ENCODE peak calls at places on chromosome 16, in nine cellular contexts. One of them, this sample, is unnamed.

GRCh38 chr16:49281843-49282642 is 405 bp upstream of the CBLN1 start:
- DNase-seq in foreskin fibroblast: peak; percentile 58
- DNase-seq in esophagus squamous epithelium: no peak
- DNase-seq in CD4-positive, alpha-beta T cell: no peak
- DNase-seq in B cell: no peak
- DNase-seq in MCF 10A: no peak
- DNase-seq in fibroblast of lung: peak; percentile 23
- DNase-seq in cardiac muscle cell: peak; percentile 76
- DNase-seq in upper lobe of right lung: peak; percentile 94
- DNase-seq in this sample: peak; percentile 84

GRCh38 chr16:19502395-19503131 is 19.3 kb downstream of the GDE1 start:
- DNase-seq in upper lobe of right lung: no peak
- DNase-seq in foreskin fibroblast: peak; percentile 58
- DNase-seq in CD4-positive, alpha-beta T cell: peak; percentile 45
- DNase-seq in cardiac muscle cell: peak; percentile 86
- DNase-seq in esophagus squamous epithelium: peak; percentile 3
- DNase-seq in MCF 10A: peak; percentile 79
- DNase-seq in B cell: peak; percentile 76
- DNase-seq in fibroblast of lung: peak; percentile 84
- DNase-seq in this sample: peak; percentile 82

GRCh38 chr16:49492090-49492801 is 118.6 kb downstream of the C16orf78 start:
- DNase-seq in CD4-positive, alpha-beta T cell: peak; percentile 44
- DNase-seq in foreskin fibroblast: no peak
- DNase-seq in cardiac muscle cell: peak; percentile 31
- DNase-seq in MCF 10A: peak; percentile 21
- DNase-seq in esophagus squamous epithelium: no peak
- DNase-seq in upper lobe of right lung: peak; percentile 72
- DNase-seq in B cell: no peak
- DNase-seq in fibroblast of lung: no peak
- DNase-seq in this sample: peak; percentile 49

GRCh38 chr16:79476580-79476979 is 124.0 kb downstream of the MAF start:
- DNase-seq in cardiac muscle cell: no peak
- DNase-seq in CD4-positive, alpha-beta T cell: no peak
- DNase-seq in esophagus squamous epithelium: no peak
- DNase-seq in B cell: no peak
- DNase-seq in MCF 10A: no peak
- DNase-seq in fibroblast of lung: no peak
- DNase-seq in upper lobe of right lung: no peak
- DNase-seq in foreskin fibroblast: no peak
- DNase-seq in this sample: no peak

GRCh38 chr16:76193851-76194620 is 83.2 kb upstream of the CNTNAP4 start:
- DNase-seq in cardiac muscle cell: peak; percentile 1
- DNase-seq in B cell: no peak
- DNase-seq in upper lobe of right lung: no peak
- DNase-seq in esophagus squamous epithelium: no peak
- DNase-seq in foreskin fibroblast: no peak
- DNase-seq in CD4-positive, alpha-beta T cell: no peak
- DNase-seq in MCF 10A: peak; percentile 41
- DNase-seq in fibroblast of lung: peak; percentile 4
- DNase-seq in this sample: peak; percentile 1

GRCh38 chr16:27164280-27164837 is 39.0 kb upstream of the KDM8 start:
- DNase-seq in cardiac muscle cell: no peak
- DNase-seq in foreskin fibroblast: no peak
- DNase-seq in CD4-positive, alpha-beta T cell: no peak
- DNase-seq in esophagus squamous epithelium: no peak
- DNase-seq in B cell: no peak
- DNase-seq in upper lobe of right lung: no peak
- DNase-seq in MCF 10A: no peak
- DNase-seq in fibroblast of lung: no peak
- DNase-seq in this sample: no peak

GRCh38 chr16:28131210-28131609 is 67.7 kb upstream of the GSG1L start:
- DNase-seq in fibroblast of lung: no peak
- DNase-seq in B cell: no peak
- DNase-seq in esophagus squamous epithelium: no peak
- DNase-seq in MCF 10A: no peak
- DNase-seq in foreskin fibroblast: no peak
- DNase-seq in upper lobe of right lung: no peak
- DNase-seq in CD4-positive, alpha-beta T cell: no peak
- DNase-seq in cardiac muscle cell: no peak
- DNase-seq in this sample: no peak

GRCh38 chr16:72126429-72126765 is 32.8 kb downstream of the DHX38 start:
- DNase-seq in foreskin fibroblast: no peak
- DNase-seq in fibroblast of lung: no peak
- DNase-seq in esophagus squamous epithelium: no peak
- DNase-seq in B cell: no peak
- DNase-seq in CD4-positive, alpha-beta T cell: no peak
- DNase-seq in upper lobe of right lung: no peak
- DNase-seq in cardiac muscle cell: peak; percentile 6
- DNase-seq in MCF 10A: no peak
- DNase-seq in this sample: no peak

GRCh38 chr16:75011634-75012307 is 12.9 kb downstream of the ZNRF1 start:
- DNase-seq in esophagus squamous epithelium: no peak
- DNase-seq in fibroblast of lung: peak; percentile 89
- DNase-seq in MCF 10A: peak; percentile 92
- DNase-seq in cardiac muscle cell: peak; percentile 86
- DNase-seq in B cell: no peak
- DNase-seq in upper lobe of right lung: no peak
- DNase-seq in CD4-positive, alpha-beta T cell: no peak
- DNase-seq in foreskin fibroblast: peak; percentile 80
- DNase-seq in this sample: peak; percentile 91

GRCh38 chr16:10510279-10510678 is 70.1 kb downstream of the EMP2 start:
- DNase-seq in B cell: no peak
- DNase-seq in upper lobe of right lung: no peak
- DNase-seq in fibroblast of lung: no peak
- DNase-seq in CD4-positive, alpha-beta T cell: no peak
- DNase-seq in esophagus squamous epithelium: no peak
- DNase-seq in cardiac muscle cell: no peak
- DNase-seq in foreskin fibroblast: no peak
- DNase-seq in MCF 10A: no peak
- DNase-seq in this sample: no peak

GRCh38 chr16:68264128-68265077 is at the start of gene SLC7A6:
- DNase-seq in CD4-positive, alpha-beta T cell: peak; percentile 70
- DNase-seq in esophagus squamous epithelium: no peak
- DNase-seq in fibroblast of lung: peak; percentile 64
- DNase-seq in upper lobe of right lung: peak; percentile 91
- DNase-seq in B cell: peak; percentile 74
- DNase-seq in cardiac muscle cell: peak; percentile 81
- DNase-seq in MCF 10A: peak; percentile 60
- DNase-seq in foreskin fibroblast: peak; percentile 72
- DNase-seq in this sample: peak; percentile 82

GRCh38 chr16:52812945-52813556 is 239.6 kb downstream of the CHD9NB start:
- DNase-seq in CD4-positive, alpha-beta T cell: no peak
- DNase-seq in fibroblast of lung: peak; percentile 89
- DNase-seq in B cell: no peak
- DNase-seq in MCF 10A: peak; percentile 86
- DNase-seq in upper lobe of right lung: no peak
- DNase-seq in cardiac muscle cell: peak; percentile 70
- DNase-seq in esophagus squamous epithelium: no peak
- DNase-seq in foreskin fibroblast: peak; percentile 18
- DNase-seq in this sample: peak; percentile 97

GRCh38 chr16:31215287-31216115 is 1.4 kb downstream of the PYDC1 start:
- DNase-seq in foreskin fibroblast: peak; percentile 50
- DNase-seq in upper lobe of right lung: peak; percentile 82
- DNase-seq in esophagus squamous epithelium: no peak
- DNase-seq in fibroblast of lung: peak; percentile 40
- DNase-seq in CD4-positive, alpha-beta T cell: no peak
- DNase-seq in B cell: no peak
- DNase-seq in cardiac muscle cell: peak; percentile 77
- DNase-seq in MCF 10A: peak; percentile 48
- DNase-seq in this sample: peak; percentile 55

GRCh38 chr16:5512037-5512436 is 414.4 kb upstream of the EEF2KMT start:
- DNase-seq in esophagus squamous epithelium: no peak
- DNase-seq in foreskin fibroblast: no peak
- DNase-seq in upper lobe of right lung: no peak
- DNase-seq in MCF 10A: no peak
- DNase-seq in cardiac muscle cell: no peak
- DNase-seq in fibroblast of lung: no peak
- DNase-seq in CD4-positive, alpha-beta T cell: no peak
- DNase-seq in B cell: no peak
- DNase-seq in this sample: no peak

GRCh38 chr16:85569039-85569614 is 44.0 kb upstream of the GSE1 start:
- DNase-seq in B cell: no peak
- DNase-seq in MCF 10A: no peak
- DNase-seq in foreskin fibroblast: no peak
- DNase-seq in cardiac muscle cell: no peak
- DNase-seq in upper lobe of right lung: no peak
- DNase-seq in esophagus squamous epithelium: no peak
- DNase-seq in CD4-positive, alpha-beta T cell: no peak
- DNase-seq in fibroblast of lung: no peak
- DNase-seq in this sample: no peak

DNA sequence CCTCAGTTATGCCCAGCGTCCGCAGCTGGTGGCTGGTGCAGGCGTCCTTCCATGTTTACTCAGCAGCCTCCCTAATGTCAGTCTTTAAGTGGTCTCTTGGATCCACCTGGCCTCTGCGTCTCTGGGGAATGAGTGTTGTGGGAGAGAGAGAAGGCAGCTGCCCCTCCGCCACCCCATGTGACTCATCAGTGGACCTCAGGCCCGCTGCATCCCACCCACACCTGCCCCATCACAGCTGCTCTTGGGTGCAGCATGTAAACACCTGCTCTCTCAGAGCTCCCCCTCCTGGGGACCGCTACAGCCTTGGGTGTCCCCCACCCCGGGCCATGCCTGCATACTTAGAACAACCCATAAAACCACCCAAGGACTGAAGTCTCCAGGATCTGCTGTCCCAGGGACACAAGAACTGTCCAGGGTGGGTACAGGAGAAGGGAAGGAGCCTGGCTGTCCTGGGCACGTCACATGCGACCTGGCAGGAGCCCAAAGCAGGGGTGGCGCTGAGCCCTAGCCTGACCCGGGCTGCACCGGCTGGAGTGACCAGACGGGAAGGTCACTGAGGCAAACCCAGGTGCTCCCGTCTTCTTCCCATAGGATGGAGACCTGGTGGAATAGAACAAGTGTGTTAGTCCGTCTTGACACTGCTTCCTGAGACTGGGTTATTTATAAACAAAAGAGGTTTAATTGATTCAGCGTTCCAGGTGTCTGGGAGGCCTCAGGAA is 4.2 kb downstream of the C16orf90 start:
- DNase-seq in foreskin fibroblast: no peak
- DNase-seq in MCF 10A: no peak
- DNase-seq in esophagus squamous epithelium: no peak
- DNase-seq in upper lobe of right lung: no peak
- DNase-seq in CD4-positive, alpha-beta T cell: no peak
- DNase-seq in fibroblast of lung: no peak
- DNase-seq in B cell: no peak
- DNase-seq in cardiac muscle cell: no peak
- DNase-seq in this sample: no peak
- TF ChIP-seq CTCF in foreskin fibroblast: no peak
- TF ChIP-seq CTCF in MCF 10A: no peak
- TF ChIP-seq CTCF in esophagus squamous epithelium: no peak
- TF ChIP-seq CTCF in upper lobe of right lung: no peak
- TF ChIP-seq CTCF in CD4-positive, alpha-beta T cell: no peak
- TF ChIP-seq CTCF in fibroblast of lung: no peak
- TF ChIP-seq CTCF in B cell: no peak
- TF ChIP-seq CTCF in cardiac muscle cell: no peak
- TF ChIP-seq CTCF in this sample: no peak

DNA sequence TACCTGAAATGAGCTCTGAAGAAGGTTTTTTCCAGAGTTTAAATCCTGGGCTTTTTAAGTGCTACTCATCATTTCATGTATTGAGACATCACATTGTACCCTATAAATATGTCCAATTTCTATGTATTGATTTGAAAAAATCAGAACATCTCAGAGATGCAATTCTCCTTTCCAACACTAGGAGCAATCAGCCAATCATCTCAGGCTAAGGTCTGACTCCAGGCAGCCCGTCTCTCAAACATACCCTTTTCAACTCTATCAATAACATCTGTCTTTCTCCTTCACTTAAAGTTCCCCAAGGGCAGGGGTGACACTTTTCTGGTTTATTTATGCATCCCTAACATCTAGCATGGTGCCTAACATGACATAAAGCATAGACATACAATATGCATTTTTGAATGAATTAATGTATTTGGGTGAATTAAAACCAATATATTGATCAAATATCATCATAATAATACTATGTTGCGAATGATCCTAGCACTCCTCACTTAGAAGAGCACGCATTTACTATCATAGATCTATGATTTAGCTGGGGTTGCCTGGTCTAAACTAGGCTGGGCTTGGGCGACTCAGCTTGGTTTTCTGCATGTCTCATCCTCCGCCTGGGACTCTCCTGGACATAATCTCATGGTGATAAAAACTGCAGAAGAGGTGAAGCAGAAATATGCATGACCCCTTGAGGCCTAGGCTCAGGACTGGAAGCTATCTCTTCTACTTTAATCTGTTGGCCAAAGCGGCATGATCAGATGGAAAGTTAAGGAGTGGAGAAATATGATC is 5.2 kb upstream of the CDH11 start:
- DNase-seq in esophagus squamous epithelium: no peak
- DNase-seq in fibroblast of lung: no peak
- DNase-seq in foreskin fibroblast: no peak
- DNase-seq in cardiac muscle cell: no peak
- DNase-seq in CD4-positive, alpha-beta T cell: no peak
- DNase-seq in B cell: no peak
- DNase-seq in upper lobe of right lung: no peak
- DNase-seq in MCF 10A: no peak
- DNase-seq in this sample: no peak
- TF ChIP-seq CTCF in esophagus squamous epithelium: peak; percentile 21
- TF ChIP-seq CTCF in fibroblast of lung: peak; percentile 53
- TF ChIP-seq CTCF in foreskin fibroblast: peak; percentile 18
- TF ChIP-seq CTCF in cardiac muscle cell: peak; percentile 34
- TF ChIP-seq CTCF in CD4-positive, alpha-beta T cell: no peak
- TF ChIP-seq CTCF in B cell: no peak
- TF ChIP-seq CTCF in upper lobe of right lung: peak; percentile 35
- TF ChIP-seq CTCF in MCF 10A: no peak
- TF ChIP-seq CTCF in this sample: peak; percentile 58

GRCh38 chr16:14364386-14365199 is 265.5 kb downstream of the PARN start:
- DNase-seq in CD4-positive, alpha-beta T cell: no peak
- DNase-seq in B cell: peak; percentile 32
- DNase-seq in upper lobe of right lung: peak; percentile 73
- DNase-seq in esophagus squamous epithelium: no peak
- DNase-seq in fibroblast of lung: peak; percentile 48
- DNase-seq in cardiac muscle cell: peak; percentile 30
- DNase-seq in MCF 10A: peak; percentile 68
- DNase-seq in foreskin fibroblast: no peak
- DNase-seq in this sample: no peak
- TF ChIP-seq CTCF in CD4-positive, alpha-beta T cell: no peak
- TF ChIP-seq CTCF in B cell: no peak
- TF ChIP-seq CTCF in upper lobe of right lung: no peak
- TF ChIP-seq CTCF in esophagus squamous epithelium: no peak
- TF ChIP-seq CTCF in fibroblast of lung: no peak
- TF ChIP-seq CTCF in cardiac muscle cell: no peak
- TF ChIP-seq CTCF in MCF 10A: no peak
- TF ChIP-seq CTCF in foreskin fibroblast: no peak
- TF ChIP-seq CTCF in this sample: no peak

GRCh38 chr16:63365665-63366064 is 1329.4 kb upstream of the CDH8 start:
- DNase-seq in esophagus squamous epithelium: no peak
- DNase-seq in CD4-positive, alpha-beta T cell: no peak
- DNase-seq in fibroblast of lung: no peak
- DNase-seq in B cell: no peak
- DNase-seq in cardiac muscle cell: no peak
- DNase-seq in MCF 10A: no peak
- DNase-seq in foreskin fibroblast: no peak
- DNase-seq in upper lobe of right lung: no peak
- DNase-seq in this sample: peak; percentile 83

GRCh38 chr16:63363738-63364137 is 1327.5 kb upstream of the CDH8 start:
- DNase-seq in cardiac muscle cell: no peak
- DNase-seq in B cell: no peak
- DNase-seq in MCF 10A: no peak
- DNase-seq in foreskin fibroblast: no peak
- DNase-seq in upper lobe of right lung: no peak
- DNase-seq in CD4-positive, alpha-beta T cell: no peak
- DNase-seq in fibroblast of lung: no peak
- DNase-seq in esophagus squamous epithelium: no peak
- DNase-seq in this sample: no peak

GRCh38 chr16:63361032-63361624 is 1324.9 kb upstream of the CDH8 start:
- DNase-seq in esophagus squamous epithelium: no peak
- DNase-seq in B cell: no peak
- DNase-seq in fibroblast of lung: peak; percentile 73
- DNase-seq in MCF 10A: peak; percentile 67
- DNase-seq in CD4-positive, alpha-beta T cell: no peak
- DNase-seq in cardiac muscle cell: peak; percentile 73
- DNase-seq in upper lobe of right lung: no peak
- DNase-seq in foreskin fibroblast: peak; percentile 36
- DNase-seq in this sample: peak; percentile 75
- TF ChIP-seq CTCF in esophagus squamous epithelium: peak; percentile 66
- TF ChIP-seq CTCF in B cell: peak; percentile 65
- TF ChIP-seq CTCF in fibroblast of lung: peak; percentile 87
- TF ChIP-seq CTCF in MCF 10A: peak; percentile 71
- TF ChIP-seq CTCF in CD4-positive, alpha-beta T cell: no peak
- TF ChIP-seq CTCF in cardiac muscle cell: peak; percentile 92
- TF ChIP-seq CTCF in upper lobe of right lung: peak; percentile 70
- TF ChIP-seq CTCF in foreskin fibroblast: peak; percentile 85
- TF ChIP-seq CTCF in this sample: peak; percentile 89